ENCODE peak calls at places on chromosomes 13 and 19, in five cellular contexts. E, R, D, C and M are unnamed samples.

GRCh38 chr13:28204043-28204442 is 65.7 kb downstream of the PAN3 start:
- DNase-seq in E (no peak), R (no peak), D (no peak), C (no peak), M (no peak)

GRCh38 chr19:17688853-17689595 is 870 bp upstream of the UNC13A start:
- DNase-seq in E (no peak), R (no peak), D (no peak), C (no peak), M (no peak)

GRCh38 chr13:26168276-26168814 is 53.8 kb downstream of the RNF6 start:
- DNase-seq in E (no peak), R (no peak), D (no peak), C (no peak), M (no peak)

GRCh38 chr13:103328899-103329298 is 262.7 kb upstream of the SLC10A2 start:
- DNase-seq in E (peak; percentile 11), R (no peak), D (no peak), C (no peak), M (no peak)

GRCh38 chr13:47611664-47612288 is 389.3 kb downstream of the SUCLA2 start:
- DNase-seq in E (no peak), R (no peak), D (no peak), C (no peak), M (no peak)

GRCh38 chr13:79481685-79482052 is 714 bp downstream of the NDFIP2 start:
- DNase-seq in E (peak; percentile 71), R (no peak), D (no peak), C (no peak), M (peak; percentile 30)

GRCh38 chr19:34261335-34262109 is 7.2 kb downstream of the GARRE1 start:
- DNase-seq in E (no peak), R (no peak), D (no peak), C (no peak), M (no peak)

GRCh38 chr19:6204212-6204611 is 68.7 kb downstream of the ACSBG2 start:
- DNase-seq in E (no peak), R (peak; percentile 29), D (no peak), C (no peak), M (no peak)

GRCh38 chr19:4103073-4103418 is 20.9 kb downstream of the MAP2K2 start:
- DNase-seq in E (no peak), R (no peak), D (no peak), C (no peak), M (no peak)

GRCh38 chr13:71028884-71029283 is 838.1 kb downstream of the DACH1 start:
- DNase-seq in E (no peak), R (no peak), D (no peak), C (no peak), M (no peak)

GRCh38 chr19:10654610-10655456 is 687 bp downstream of the ILF3 start:
- DNase-seq in E (peak; percentile 24), R (no peak), D (no peak), C (peak; percentile 71), M (peak; percentile 74)

GRCh38 chr19:50906217-50906616 is 5.0 kb downstream of the KLK4 start:
- DNase-seq in E (peak; percentile 69), R (no peak), D (no peak), C (peak; percentile 46), M (peak; percentile 59)

GRCh38 chr19:44757057-44757734 is 8.7 kb downstream of the BCL3 start:
- DNase-seq in E (no peak), R (no peak), D (no peak), C (peak; percentile 29), M (no peak)

GRCh38 chr13:98942997-98943396 is 34.9 kb downstream of the DOCK9 start:
- DNase-seq in E (no peak), R (no peak), D (no peak), C (no peak), M (no peak)

GRCh38 chr13:109431217-109431616 is 355.2 kb downstream of the IRS2 start:
- DNase-seq in E (no peak), R (no peak), D (no peak), C (no peak), M (no peak)

GRCh38 chr19:50266896-50267295 is 62.3 kb downstream of the KCNC3 start:
- DNase-seq in E (peak; percentile 73), R (no peak), D (no peak), C (no peak), M (peak; percentile 24)

GRCh38 chr13:71801781-71802180 is 65.2 kb downstream of the DACH1 start:
- DNase-seq in E (no peak), R (no peak), D (no peak), C (no peak), M (no peak)

GRCh38 chr19:10699650-10700335 is 1.4 kb upstream of the QTRT1 start:
- DNase-seq in E (peak; percentile 67), R (no peak), D (no peak), C (peak; percentile 61), M (peak; percentile 79)

GRCh38 chr13:95176611-95177259 is 124.5 kb downstream of the ABCC4 start:
- DNase-seq in E (no peak), R (peak; percentile 36), D (peak; percentile 63), C (no peak), M (no peak)

GRCh38 chr19:46386996-46387712 is 26.2 kb downstream of the CCDC8 start:
- DNase-seq in E (no peak), R (no peak), D (no peak), C (no peak), M (no peak)

GRCh38 chr19:48454150-48454730 is 1.1 kb upstream of the KCNJ14 start:
- DNase-seq in E (no peak), R (no peak), D (no peak), C (no peak), M (no peak)

GRCh38 chr13:90594694-90595093 is 752.8 kb upstream of the MIR17HG start:
- DNase-seq in E (no peak), R (peak; percentile 4), D (peak; percentile 21), C (no peak), M (no peak)

GRCh38 chr13:113451951-113452421 is 1.3 kb downstream of the ADPRHL1 start:
- DNase-seq in E (no peak), R (no peak), D (no peak), C (no peak), M (no peak)